ENCODE peak calls at places on chromosomes 1 and 21, in six cellular contexts. P, J, W, O, I and L are unnamed samples.

GRCh38 chr1:110060034-110060661 is 10.3 kb downstream of the ALX3 start:
- DNase-seq in P (peak; percentile 52), J (peak; percentile 87), W (peak; percentile 28), O (peak; percentile 59), I (peak; percentile 62), L (no peak)

GRCh38 chr1:34113887-34114286 is 51.1 kb downstream of the CSMD2 start:
- DNase-seq in P (peak; percentile 9), J (no peak), W (peak; percentile 19), O (no peak), I (peak; percentile 42), L (no peak)

GRCh38 chr1:155463865-155464264 is 98.7 kb downstream of the ASH1L start:
- DNase-seq in P (peak; percentile 16), J (no peak), W (no peak), O (no peak), I (no peak), L (no peak)

GRCh38 chr1:156504062-156504813 is 3.7 kb upstream of the MEF2D start:
- DNase-seq in P (peak; percentile 62), J (no peak), W (no peak), O (peak; percentile 57), I (peak; percentile 84), L (no peak)

GRCh38 chr1:2449636-2450454 is 26.2 kb upstream of the PLCH2 start:
- DNase-seq in P (no peak), J (no peak), W (no peak), O (no peak), I (no peak), L (no peak)

GRCh38 chr1:7611421-7612010 is 159.6 kb upstream of the VAMP3 start:
- DNase-seq in P (no peak), J (no peak), W (no peak), O (no peak), I (no peak), L (no peak)

GRCh38 chr1:171919891-171920887 is 78.9 kb downstream of the DNM3 start:
- DNase-seq in P (no peak), J (no peak), W (no peak), O (no peak), I (no peak), L (no peak)

GRCh38 chr1:54864460-54865208 is 22.4 kb downstream of the DHCR24 start:
- DNase-seq in P (no peak), J (no peak), W (no peak), O (no peak), I (no peak), L (no peak)

GRCh38 chr1:78325293-78325692 is 165.5 kb upstream of the PTGFR start:
- DNase-seq in P (no peak), J (no peak), W (no peak), O (no peak), I (no peak), L (no peak)

GRCh38 chr1:70043806-70044205 is 161.6 kb downstream of the LRRC40 start:
- DNase-seq in P (peak; percentile 0), J (no peak), W (peak; percentile 26), O (no peak), I (no peak), L (peak; percentile 3)

GRCh38 chr21:34952701-34953100 is 96.4 kb downstream of the RUNX1 start:
- DNase-seq in P (peak; percentile 2), J (no peak), W (no peak), O (no peak), I (no peak), L (no peak)